ENCODE peak calls at places on chromosome 22, in five cellular contexts. G, K, A, S and E are unnamed samples.

GRCh38 chr22:31343235-31344191 is 2.6 kb downstream of the PATZ1 start:
- DNase-seq in G (no peak), A (peak), S (no peak), K (peak), E (peak)

GRCh38 chr22:23301591-23301990 is 121.3 kb downstream of the BCR start:
- DNase-seq in K (no peak), A (no peak), S (no peak), G (no peak), E (no peak)

GRCh38 chr22:38318792-38319773 is 1.9 kb upstream of the CSNK1E start:
- DNase-seq in G (no peak), A (no peak), K (no peak), S (no peak), E (no peak)

GRCh38 chr22:22176929-22177616 is 67.5 kb upstream of the VPREB1 start:
- DNase-seq in A (no peak), K (no peak), G (no peak), S (no peak), E (no peak)

GRCh38 chr22:21926728-21927127 is 25.9 kb downstream of the PPM1F start:
- DNase-seq in A (no peak), K (no peak), G (no peak), S (no peak), E (no peak)

GRCh38 chr22:26903030-26903856 is 245.9 kb downstream of the MIAT start:
- DNase-seq in A (no peak), S (no peak), K (peak), G (no peak), E (no peak)

GRCh38 chr22:32324505-32325415 is 32.9 kb upstream of the RFPL3 start:
- DNase-seq in S (no peak), G (no peak), K (no peak), A (no peak), E (no peak)

GRCh38 chr22:20109411-20110358 is 6.2 kb upstream of the RANBP1 start:
- DNase-seq in A (no peak), S (no peak), K (no peak), G (no peak), E (no peak)

GRCh38 chr22:37534445-37534844 is 15.2 kb upstream of the CARD10 start:
- DNase-seq in G (no peak), K (no peak), S (no peak), A (no peak), E (no peak)

GRCh38 chr22:20430641-20431519 is 6.7 kb downstream of the SCARF2 start:
- DNase-seq in A (no peak), G (peak), S (peak), K (peak), E (no peak)

GRCh38 chr22:20453222-20453621 is 15.6 kb upstream of the SCARF2 start:
- DNase-seq in G (no peak), S (no peak), K (no peak), A (no peak), E (no peak)

GRCh38 chr22:48513929-48514328 is 1313.7 kb downstream of the BRD1 start:
- DNase-seq in G (no peak), S (no peak), A (no peak), K (no peak), E (no peak)

GRCh38 chr22:26573026-26573662 is 16.8 kb downstream of the TPST2 start:
- DNase-seq in S (no peak), A (peak), K (peak), G (no peak), E (no peak)

GRCh38 chr22:17836977-17837742 is 62.9 kb upstream of the BID start:
- DNase-seq in A (no peak), K (no peak), S (no peak), G (no peak), E (peak)

GRCh38 chr22:23501708-23502107 is 78.4 kb downstream of the IGLL1 start:
- DNase-seq in K (peak), S (no peak), A (no peak), G (no peak), E (no peak)

GRCh38 chr22:22813126-22814075 is 74.2 kb upstream of the IGLL5 start:
- DNase-seq in A (no peak), S (no peak), G (no peak), K (no peak), E (no peak)

GRCh38 chr22:17369553-17370035 is 334 bp downstream of the CECR2 start:
- DNase-seq in S (no peak), G (no peak), K (peak), A (peak), E (peak)

GRCh38 chr22:17271711-17272451 is 52.6 kb upstream of the ADA2 start:
- DNase-seq in K (no peak), G (no peak), S (no peak), A (no peak), E (no peak)

GRCh38 chr22:24289138-24289537 is 18.5 kb downstream of the SPECC1L start:
- DNase-seq in A (peak), K (no peak), G (no peak), S (no peak), E (peak)

GRCh38 chr22:33076368-33076767 is 18.2 kb upstream of the SYN3 start:
- DNase-seq in S (no peak), K (no peak), G (no peak), A (no peak), E (peak)

GRCh38 chr22:21790359-21790758 is 54.8 kb upstream of the YPEL1 start:
- DNase-seq in K (no peak), G (no peak), S (no peak), A (no peak), E (no peak)

GRCh38 chr22:20742764-20743163 is 31.1 kb upstream of the SERPIND1 start:
- DNase-seq in A (no peak), K (no peak), S (no peak), G (no peak), E (no peak)

GRCh38 chr22:17319541-17319940 is 49.7 kb upstream of the CECR2 start:
- DNase-seq in K (peak), S (no peak), A (no peak), G (no peak), E (peak)

GRCh38 chr22:48651981-48652538 is 1175.6 kb downstream of the BRD1 start:
- DNase-seq in A (no peak), S (no peak), G (no peak), K (no peak), E (no peak)

GRCh38 chr22:39622881-39623367 is 52.4 kb downstream of the CACNA1I start:
- DNase-seq in S (peak), G (peak), K (peak), A (peak), E (peak)

GRCh38 chr22:21026783-21027692 is 5.3 kb downstream of the SLC7A4 start:
- DNase-seq in G (no peak), S (no peak), K (no peak), A (peak), E (peak)

GRCh38 chr22:32615874-32616564 is 141.4 kb downstream of the FBXO7 start:
- DNase-seq in G (no peak), A (no peak), S (no peak), K (no peak), E (no peak)

GRCh38 chr22:34992672-34993071 is 73.3 kb upstream of the ISX start:
- DNase-seq in G (no peak), S (no peak), A (no peak), K (no peak), E (no peak)

GRCh38 chr22:19666663-19667593 is 47.4 kb upstream of the SEPTIN5 start:
- DNase-seq in A (peak), K (no peak), G (no peak), S (no peak), E (peak)

GRCh38 chr22:27214691-27215090 is 557.3 kb downstream of the MIAT start:
- DNase-seq in K (no peak), A (no peak), G (no peak), S (no peak), E (no peak)

GRCh38 chr22:39148727-39149535 is 3.5 kb downstream of the CBX7 start:
- DNase-seq in K (peak), G (no peak), A (no peak), S (peak), E (peak)

GRCh38 chr22:42072606-42073330 is 1.3 kb upstream of the PHETA2 start:
- DNase-seq in G (no peak), S (no peak), A (no peak), K (peak), E (no peak)
- TF ChIP-seq CTCF in G (no peak), S (no peak), A (peak), K (no peak), E (peak)

GRCh38 chr22:46537946-46538815 is 761 bp upstream of the CELSR1 start:
- DNase-seq in A (peak), S (no peak), K (no peak), G (peak), E (peak)
- TF ChIP-seq CTCF in A (peak), S (no peak), K (no peak), G (peak), E (peak)

GRCh38 chr22:46029574-46030200 is 52.7 kb upstream of the WNT7B start:
- DNase-seq in S (no peak), G (no peak), K (peak), A (no peak), E (peak)
- TF ChIP-seq CTCF in S (no peak), G (no peak), K (no peak), A (no peak), E (peak)

GRCh38 chr22:49930596-49931412 is 12.4 kb downstream of the CRELD2 start:
- DNase-seq in K (peak), S (no peak), G (no peak), A (peak), E (peak)
- TF ChIP-seq CTCF in K (peak), S (peak), G (peak), A (peak), E (peak)

GRCh38 chr22:29370556-29370955 is 17.8 kb downstream of the AP1B1 start:
- DNase-seq in G (no peak), S (no peak), K (no peak), A (no peak), E (no peak)
- TF ChIP-seq CTCF in G (no peak), S (no peak), K (no peak), A (no peak), E (no peak)

DNA sequence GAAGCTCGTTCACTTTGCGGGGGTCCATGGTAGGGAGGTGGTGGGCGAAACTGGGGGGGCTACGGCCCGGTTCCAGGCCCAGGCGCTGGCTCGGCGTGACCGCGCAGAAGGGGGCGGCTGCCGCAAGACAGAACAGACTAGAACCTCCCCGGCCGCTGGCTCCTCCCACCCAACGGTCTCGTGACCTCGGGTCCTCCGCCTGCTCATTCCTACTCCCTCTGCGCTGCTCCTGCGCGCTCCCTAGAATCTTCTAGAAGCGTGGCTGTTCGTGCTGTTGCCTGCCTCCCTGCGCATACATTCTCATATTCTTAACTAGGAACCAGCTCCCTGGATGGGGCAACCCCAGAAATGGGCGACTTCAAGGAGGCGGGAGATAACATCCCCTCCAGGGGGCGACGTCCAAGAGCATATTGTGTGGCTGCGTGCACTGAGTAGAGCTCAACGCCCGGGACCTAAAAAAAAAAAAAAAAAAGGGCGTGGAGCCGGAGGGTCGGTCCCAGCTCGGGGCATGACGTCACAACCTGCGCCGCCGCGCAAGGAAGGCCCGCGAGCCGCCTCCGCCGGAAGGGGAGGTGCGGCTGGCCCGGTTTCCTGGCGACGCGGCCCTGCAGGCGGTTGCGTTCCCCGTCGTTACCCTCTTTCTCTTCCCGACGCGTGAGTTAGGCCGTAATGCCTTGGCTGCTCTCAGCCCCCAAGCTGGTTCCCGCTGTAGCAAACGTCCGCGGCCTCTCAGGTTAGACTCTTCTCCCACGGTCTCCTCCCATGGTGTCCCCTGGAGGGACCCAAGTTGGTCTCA is at the start of the genes ST13 and XPNPEP3:
- DNase-seq in A (peak), S (peak), K (peak), G (peak), E (peak)
- TF ChIP-seq CTCF in A (no peak), S (peak), K (peak), G (peak), E (peak)

GRCh38 chr22:36454916-36455570 is 26.4 kb downstream of the TXN2 start:
- DNase-seq in K (peak), G (peak), A (peak), S (peak), E (peak)
- TF ChIP-seq CTCF in K (peak), G (peak), A (no peak), S (no peak), E (no peak)

GRCh38 chr22:43652845-43653244 is 159.3 kb downstream of the EFCAB6 start:
- DNase-seq in K (no peak), G (no peak), S (no peak), A (no peak), E (no peak)

GRCh38 chr22:43658823-43659222 is 153.3 kb downstream of the EFCAB6 start:
- DNase-seq in S (no peak), K (no peak), G (no peak), A (no peak), E (peak)

DNA sequence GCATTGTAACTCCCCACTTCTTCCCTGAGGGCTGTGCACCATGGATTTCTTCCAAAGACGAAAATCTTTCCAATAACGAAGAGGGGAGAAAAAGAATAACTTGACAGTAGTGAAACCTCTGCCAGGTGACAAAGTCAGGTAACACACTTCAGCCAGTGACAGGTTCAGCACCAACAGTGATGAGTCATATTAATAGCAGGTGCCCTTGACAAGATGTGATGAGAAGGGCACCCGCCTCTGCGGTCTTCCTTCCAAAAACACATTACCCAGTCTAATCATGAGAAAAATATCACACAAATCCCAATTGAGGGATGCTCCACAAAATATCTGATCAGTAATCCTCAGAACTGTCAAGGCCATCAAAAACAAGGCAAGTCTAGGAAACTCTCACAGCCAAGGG is 157.8 kb downstream of the EFCAB6 start:
- DNase-seq in G (no peak), A (no peak), K (no peak), S (no peak), E (no peak)
- TF ChIP-seq CTCF in G (no peak), A (no peak), K (no peak), S (no peak), E (no peak)

GRCh38 chr22:29079218-29079901 is 6.5 kb downstream of the KREMEN1 start:
- DNase-seq in A (no peak), S (no peak), K (peak), G (no peak), E (no peak)
- TF ChIP-seq CTCF in A (no peak), S (no peak), K (no peak), G (no peak), E (no peak)

DNA sequence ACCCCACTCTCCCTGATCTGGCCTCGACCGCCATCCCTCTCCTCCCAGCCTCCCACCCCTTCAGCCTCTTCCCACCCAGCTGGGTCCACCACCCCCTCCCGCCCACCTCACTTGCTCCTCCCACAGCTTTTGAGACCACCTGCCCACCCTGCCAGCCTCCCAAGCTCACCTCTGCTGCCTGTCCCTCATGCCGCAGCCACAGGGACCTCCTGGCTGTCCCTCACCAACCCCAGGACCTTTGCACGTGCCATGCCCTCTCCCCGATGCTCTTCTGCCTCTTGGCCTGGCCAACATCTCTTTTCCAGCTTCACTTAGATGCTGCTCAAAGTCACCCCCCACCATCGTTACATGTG is 6.5 kb downstream of the PNPLA5 start:
- DNase-seq in K (no peak), S (no peak), A (no peak), G (no peak), E (no peak)
- TF ChIP-seq CTCF in K (no peak), S (no peak), A (no peak), G (peak), E (no peak)